ENCODE peak calls at places on chromosome 20, in five cellular contexts. M, E, W, N and Z are unnamed samples.

GRCh38 chr20:63562461-63563185 is 8.7 kb downstream of the FNDC11 start:
- DNase-seq in W (no peak), M (no peak), N (no peak), E (no peak), Z (no peak)

GRCh38 chr20:51750037-51750769 is 18.0 kb downstream of the ATP9A start:
- DNase-seq in N (no peak), W (no peak), E (peak; percentile 55), M (no peak), Z (peak; percentile 97)

GRCh38 chr20:39632176-39632575 is 670.0 kb downstream of the DHX35 start:
- DNase-seq in E (no peak), M (no peak), W (no peak), N (no peak), Z (no peak)

GRCh38 chr20:22471156-22471836 is 113.1 kb downstream of the FOXA2 start:
- DNase-seq in W (no peak), M (no peak), N (no peak), E (no peak), Z (no peak)

GRCh38 chr20:47220161-47220582 is 136.3 kb downstream of the ZMYND8 start:
- DNase-seq in E (no peak), N (peak; percentile 34), W (peak; percentile 56), M (peak; percentile 65), Z (no peak)

GRCh38 chr20:47857994-47858557 is 72.8 kb upstream of the SULF2 start:
- DNase-seq in W (no peak), N (no peak), M (no peak), E (no peak), Z (no peak)

GRCh38 chr20:15065794-15066193 is 728.4 kb upstream of the FLRT3 start:
- DNase-seq in W (no peak), E (no peak), M (no peak), N (no peak), Z (no peak)

GRCh38 chr20:51456511-51457280 is 85.8 kb downstream of the NFATC2 start:
- DNase-seq in M (no peak), W (no peak), E (peak; percentile 97), N (no peak), Z (peak; percentile 97)

GRCh38 chr20:62936996-62937352 is 973 bp upstream of the GID8 start:
- DNase-seq in E (no peak), N (no peak), M (no peak), W (no peak), Z (peak; percentile 51)

GRCh38 chr20:3412600-3413392 is 5.3 kb upstream of the DNAAF9 start:
- DNase-seq in E (no peak), M (no peak), N (no peak), W (no peak), Z (no peak)

GRCh38 chr20:23326774-23327173 is 23.8 kb upstream of the NXT1 start:
- DNase-seq in E (no peak), N (no peak), W (no peak), M (no peak), Z (no peak)